ENCODE peak calls at places on chromosomes 5 and 9, in nine cellular contexts. One of them, this sample, is unnamed. For H3K4me1 and H3K27me3, the result is how much of the 10 kb centered on the place peaks cover.

GRCh38 chr5:97192580-97193421 is 9.8 kb upstream of the RIOK2 start:
- DNase-seq in HCT116: no peak
- DNase-seq in tibial nerve: no peak
- DNase-seq in IMR-90: no peak
- DNase-seq in iPS DF 6.9: no peak
- DNase-seq in colonic mucosa: no peak
- DNase-seq in fibroblast of lung: no peak
- DNase-seq in A673: peak
- DNase-seq in right cardiac atrium: no peak
- DNase-seq in this sample: no peak

GRCh38 chr9:122213589-122214413 is 15.0 kb downstream of the LHX6 start:
- DNase-seq in iPS DF 6.9: no peak
- DNase-seq in HCT116: peak
- DNase-seq in IMR-90: no peak
- DNase-seq in A673: peak
- DNase-seq in tibial nerve: no peak
- DNase-seq in fibroblast of lung: no peak
- DNase-seq in right cardiac atrium: no peak
- DNase-seq in colonic mucosa: peak
- DNase-seq in this sample: peak

GRCh38 chr5:36450229-36451024 is 148.7 kb upstream of the RANBP3L start:
- DNase-seq in right cardiac atrium: no peak
- DNase-seq in fibroblast of lung: no peak
- DNase-seq in A673: peak
- DNase-seq in HCT116: no peak
- DNase-seq in colonic mucosa: no peak
- DNase-seq in IMR-90: no peak
- DNase-seq in tibial nerve: no peak
- DNase-seq in iPS DF 6.9: no peak
- DNase-seq in this sample: no peak

GRCh38 chr9:136599811-136600660 is 54.2 kb upstream of the NOTCH1 start:
- DNase-seq in right cardiac atrium: peak
- DNase-seq in fibroblast of lung: no peak
- DNase-seq in colonic mucosa: no peak
- DNase-seq in iPS DF 6.9: no peak
- DNase-seq in IMR-90: no peak
- DNase-seq in A673: no peak
- DNase-seq in HCT116: no peak
- DNase-seq in tibial nerve: no peak
- DNase-seq in this sample: no peak

GRCh38 chr9:97773091-97773490 is 76.0 kb upstream of the XPA start:
- DNase-seq in right cardiac atrium: no peak
- DNase-seq in tibial nerve: no peak
- DNase-seq in A673: no peak
- DNase-seq in fibroblast of lung: no peak
- DNase-seq in HCT116: no peak
- DNase-seq in iPS DF 6.9: no peak
- DNase-seq in colonic mucosa: peak
- DNase-seq in IMR-90: no peak
- DNase-seq in this sample: no peak

GRCh38 chr9:26710008-26710407 is 182.6 kb downstream of the CAAP1 start:
- DNase-seq in HCT116: no peak
- DNase-seq in IMR-90: no peak
- DNase-seq in fibroblast of lung: no peak
- DNase-seq in A673: no peak
- DNase-seq in colonic mucosa: no peak
- DNase-seq in iPS DF 6.9: no peak
- DNase-seq in tibial nerve: no peak
- DNase-seq in right cardiac atrium: no peak
- DNase-seq in this sample: no peak

GRCh38 chr5:68740204-68740910 is 353.5 kb upstream of the SLC30A5 start:
- DNase-seq in IMR-90: no peak
- DNase-seq in A673: no peak
- DNase-seq in tibial nerve: no peak
- DNase-seq in right cardiac atrium: no peak
- DNase-seq in iPS DF 6.9: no peak
- DNase-seq in fibroblast of lung: no peak
- DNase-seq in HCT116: no peak
- DNase-seq in colonic mucosa: no peak
- DNase-seq in this sample: no peak

GRCh38 chr5:123209163-123210013 is 120.3 kb downstream of the PRDM6 start:
- DNase-seq in colonic mucosa: no peak
- DNase-seq in fibroblast of lung: peak
- DNase-seq in A673: peak
- DNase-seq in HCT116: peak
- DNase-seq in iPS DF 6.9: no peak
- DNase-seq in tibial nerve: no peak
- DNase-seq in right cardiac atrium: no peak
- DNase-seq in IMR-90: peak
- DNase-seq in this sample: no peak

GRCh38 chr5:68054625-68055024 is 160.9 kb upstream of the PIK3R1 start:
- DNase-seq in fibroblast of lung: no peak
- DNase-seq in A673: no peak
- DNase-seq in colonic mucosa: no peak
- DNase-seq in IMR-90: no peak
- DNase-seq in right cardiac atrium: no peak
- DNase-seq in tibial nerve: no peak
- DNase-seq in iPS DF 6.9: no peak
- DNase-seq in HCT116: no peak
- DNase-seq in this sample: no peak

GRCh38 chr5:147635882-147636531 is 126.1 kb upstream of the DPYSL3 start:
- DNase-seq in HCT116: no peak
- DNase-seq in IMR-90: no peak
- DNase-seq in colonic mucosa: no peak
- DNase-seq in fibroblast of lung: no peak
- DNase-seq in A673: no peak
- DNase-seq in iPS DF 6.9: no peak
- DNase-seq in right cardiac atrium: no peak
- DNase-seq in tibial nerve: no peak
- DNase-seq in this sample: no peak

GRCh38 chr5:135980650-135981049 is 25.9 kb upstream of the LECT2 start:
- DNase-seq in tibial nerve: no peak
- DNase-seq in A673: no peak
- DNase-seq in IMR-90: peak
- DNase-seq in right cardiac atrium: no peak
- DNase-seq in fibroblast of lung: peak
- DNase-seq in colonic mucosa: no peak
- DNase-seq in iPS DF 6.9: no peak
- DNase-seq in HCT116: no peak
- DNase-seq in this sample: no peak

GRCh38 chr5:53490747-53491146 is 10.3 kb downstream of the FST start:
- DNase-seq in HCT116: no peak
- DNase-seq in IMR-90: peak
- DNase-seq in tibial nerve: no peak
- DNase-seq in colonic mucosa: no peak
- DNase-seq in right cardiac atrium: no peak
- DNase-seq in iPS DF 6.9: no peak
- DNase-seq in A673: no peak
- DNase-seq in fibroblast of lung: peak
- DNase-seq in this sample: no peak

GRCh38 chr5:116415182-116415581 is 159.4 kb downstream of the SEMA6A start:
- DNase-seq in HCT116: no peak
- DNase-seq in IMR-90: no peak
- DNase-seq in colonic mucosa: no peak
- DNase-seq in tibial nerve: no peak
- DNase-seq in fibroblast of lung: no peak
- DNase-seq in iPS DF 6.9: no peak
- DNase-seq in A673: no peak
- DNase-seq in right cardiac atrium: no peak
- DNase-seq in this sample: no peak

GRCh38 chr9:121055642-121056143 is 5.6 kb upstream of the C5 start:
- DNase-seq in HCT116: no peak
- DNase-seq in fibroblast of lung: no peak
- DNase-seq in IMR-90: peak
- DNase-seq in A673: peak
- DNase-seq in colonic mucosa: no peak
- DNase-seq in iPS DF 6.9: no peak
- DNase-seq in tibial nerve: no peak
- DNase-seq in right cardiac atrium: no peak
- DNase-seq in this sample: no peak

GRCh38 chr5:4453650-4454049 is 686.5 kb upstream of the ADAMTS16 start:
- DNase-seq in tibial nerve: no peak
- DNase-seq in HCT116: no peak
- DNase-seq in iPS DF 6.9: no peak
- DNase-seq in colonic mucosa: no peak
- DNase-seq in IMR-90: no peak
- DNase-seq in fibroblast of lung: no peak
- DNase-seq in right cardiac atrium: no peak
- DNase-seq in A673: no peak
- DNase-seq in this sample: no peak

GRCh38 chr5:140833993-140834392 is at the start of gene PCDHA7:
- DNase-seq in A673: peak
- DNase-seq in fibroblast of lung: peak
- DNase-seq in HCT116: no peak
- DNase-seq in tibial nerve: no peak
- DNase-seq in right cardiac atrium: no peak
- DNase-seq in IMR-90: peak
- DNase-seq in colonic mucosa: no peak
- DNase-seq in iPS DF 6.9: no peak
- DNase-seq in this sample: no peak

GRCh38 chr9:108186996-108187395 is 668.8 kb downstream of the ACTL7B start:
- DNase-seq in iPS DF 6.9: no peak
- DNase-seq in HCT116: no peak
- DNase-seq in fibroblast of lung: peak
- DNase-seq in tibial nerve: no peak
- DNase-seq in right cardiac atrium: peak
- DNase-seq in colonic mucosa: peak
- DNase-seq in IMR-90: peak
- DNase-seq in A673: no peak
- DNase-seq in this sample: no peak

GRCh38 chr9:13728121-13728520 is 448.6 kb upstream of the MPDZ start:
- DNase-seq in A673: no peak
- DNase-seq in fibroblast of lung: no peak
- DNase-seq in IMR-90: no peak
- DNase-seq in iPS DF 6.9: no peak
- DNase-seq in tibial nerve: no peak
- DNase-seq in HCT116: no peak
- DNase-seq in right cardiac atrium: no peak
- DNase-seq in colonic mucosa: no peak
- DNase-seq in this sample: no peak
- H3K4me1 ChIP-seq in A673: under half
- H3K4me1 ChIP-seq in fibroblast of lung: under half
- H3K4me1 ChIP-seq in IMR-90: under half
- H3K4me1 ChIP-seq in iPS DF 6.9: under half
- H3K4me1 ChIP-seq in tibial nerve: under half
- H3K4me1 ChIP-seq in HCT116: under half
- H3K4me1 ChIP-seq in right cardiac atrium: under half
- H3K4me1 ChIP-seq in colonic mucosa: under half
- H3K4me1 ChIP-seq in this sample: under half

DNA sequence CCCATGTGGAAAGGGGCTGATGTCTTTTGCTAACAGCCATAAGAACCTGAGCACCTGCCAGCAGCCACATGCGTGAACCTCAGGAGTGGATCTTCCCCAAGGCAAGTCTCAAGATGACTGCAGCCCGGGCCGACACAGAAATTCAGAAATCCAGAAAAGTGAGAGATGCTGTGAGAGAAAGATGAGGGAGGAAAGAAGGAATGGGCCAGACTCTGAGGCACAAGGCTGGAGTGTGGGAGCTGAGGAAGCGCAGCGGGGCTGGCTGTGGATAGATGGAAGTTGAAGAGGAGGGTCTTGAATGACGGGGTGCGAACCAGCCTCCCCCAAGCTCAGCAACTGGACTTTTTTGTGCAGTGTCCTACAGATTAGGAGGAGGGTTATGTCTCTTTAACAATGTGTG is 337.8 kb downstream of the GADD45G start:
- DNase-seq in HCT116: no peak
- DNase-seq in colonic mucosa: no peak
- DNase-seq in IMR-90: no peak
- DNase-seq in tibial nerve: no peak
- DNase-seq in fibroblast of lung: no peak
- DNase-seq in iPS DF 6.9: no peak
- DNase-seq in A673: no peak
- DNase-seq in right cardiac atrium: no peak
- DNase-seq in this sample: no peak
- H3K27me3 ChIP-seq in HCT116: half or more
- H3K27me3 ChIP-seq in colonic mucosa: under half
- H3K27me3 ChIP-seq in IMR-90: under half
- H3K27me3 ChIP-seq in tibial nerve: under half
- H3K27me3 ChIP-seq in fibroblast of lung: under half
- H3K27me3 ChIP-seq in iPS DF 6.9: under half
- H3K27me3 ChIP-seq in A673: under half
- H3K27me3 ChIP-seq in right cardiac atrium: under half
- H3K27me3 ChIP-seq in this sample: under half

DNA sequence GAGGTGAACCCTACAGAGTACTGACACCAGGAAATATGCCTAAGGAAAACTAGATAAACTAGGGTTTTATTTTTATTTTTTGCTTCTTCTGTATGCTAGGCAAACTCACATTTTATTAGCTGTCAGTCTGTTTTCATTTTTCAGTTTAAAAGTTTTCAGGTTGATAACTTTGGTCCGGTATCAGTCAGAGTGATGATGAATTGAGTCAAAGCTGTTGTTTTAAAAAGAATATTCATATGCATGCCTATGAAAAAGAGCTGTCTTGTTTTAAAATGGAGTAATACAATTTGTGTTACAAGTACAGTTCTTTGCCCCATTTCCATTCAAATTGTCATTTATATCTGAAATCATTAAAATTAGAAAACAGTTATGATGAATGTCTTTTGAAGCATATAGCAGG is 22.6 kb downstream of the MAP3K1 start:
- DNase-seq in IMR-90: no peak
- DNase-seq in right cardiac atrium: no peak
- DNase-seq in iPS DF 6.9: no peak
- DNase-seq in colonic mucosa: no peak
- DNase-seq in A673: no peak
- DNase-seq in tibial nerve: no peak
- DNase-seq in HCT116: no peak
- DNase-seq in fibroblast of lung: no peak
- DNase-seq in this sample: no peak
- H3K4me1 ChIP-seq in IMR-90: under half
- H3K4me1 ChIP-seq in right cardiac atrium: under half
- H3K4me1 ChIP-seq in iPS DF 6.9: under half
- H3K4me1 ChIP-seq in colonic mucosa: under half
- H3K4me1 ChIP-seq in A673: under half
- H3K4me1 ChIP-seq in tibial nerve: under half
- H3K4me1 ChIP-seq in HCT116: under half
- H3K4me1 ChIP-seq in fibroblast of lung: under half
- H3K4me1 ChIP-seq in this sample: under half

DNA sequence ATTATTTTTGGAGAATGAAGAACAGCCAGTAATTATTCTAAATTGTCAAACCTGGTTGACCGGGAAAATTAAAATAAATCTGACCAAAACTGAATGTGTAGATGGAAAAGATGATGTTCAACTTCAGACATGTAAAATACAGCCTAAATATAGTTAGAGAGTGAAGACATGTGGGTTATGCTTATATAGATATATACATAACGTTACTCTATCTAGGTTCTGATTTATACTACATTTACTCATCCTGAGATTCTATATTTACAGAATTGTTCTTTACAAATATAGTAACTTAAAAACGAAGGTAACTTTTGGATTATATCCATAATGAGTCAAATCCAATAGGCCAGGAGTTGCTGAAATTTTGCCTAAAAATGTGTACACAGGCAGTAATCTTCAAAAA is 20.8 kb upstream of the THG1L start:
- DNase-seq in IMR-90: no peak
- DNase-seq in HCT116: no peak
- DNase-seq in colonic mucosa: no peak
- DNase-seq in A673: no peak
- DNase-seq in tibial nerve: no peak
- DNase-seq in fibroblast of lung: no peak
- DNase-seq in right cardiac atrium: no peak
- DNase-seq in iPS DF 6.9: no peak
- DNase-seq in this sample: no peak
- H3K27me3 ChIP-seq in IMR-90: under half
- H3K27me3 ChIP-seq in HCT116: under half
- H3K27me3 ChIP-seq in colonic mucosa: under half
- H3K27me3 ChIP-seq in A673: under half
- H3K27me3 ChIP-seq in tibial nerve: under half
- H3K27me3 ChIP-seq in fibroblast of lung: under half
- H3K27me3 ChIP-seq in right cardiac atrium: under half
- H3K27me3 ChIP-seq in iPS DF 6.9: under half
- H3K27me3 ChIP-seq in this sample: under half